ENCODE peak calls at places on chromosomes 7 and 10, in five cellular contexts. V is right atrium auricular region; R is ovary; F is effector memory CD4-positive, alpha-beta T cell; A is hepatocyte. B is an unnamed sample. For H3K4me1, the result is how much of the 10 kb centered on the place peaks cover.

GRCh38 chr10:132463333-132464255 is 66.6 kb downstream of the PWWP2B start:
- DNase-seq in A (no peak), F (no peak), R (no peak), V (no peak), B (no peak)

GRCh38 chr7:148962823-148963582 is 65.3 kb downstream of the PDIA4 start:
- DNase-seq in F (peak), R (peak), V (no peak), A (peak), B (peak)

GRCh38 chr7:298375-298702 is 8.4 kb downstream of the FOXL3 start:
- DNase-seq in A (no peak), F (no peak), R (no peak), V (no peak), B (no peak)

GRCh38 chr10:71494470-71494869 is 97.8 kb downstream of the CDH23 start:
- DNase-seq in F (no peak), A (no peak), R (no peak), V (no peak), B (no peak)

GRCh38 chr7:7568553-7568952 is 1.9 kb downstream of the MIOS start:
- DNase-seq in V (no peak), A (no peak), F (no peak), R (no peak), B (no peak)

GRCh38 chr7:18700147-18700546 is 204.6 kb downstream of the HDAC9 start:
- DNase-seq in F (no peak), R (no peak), V (no peak), A (no peak), B (no peak)

GRCh38 chr10:142371-142770 is 7.1 kb downstream of the ZMYND11 start:
- DNase-seq in R (no peak), F (no peak), V (no peak), A (no peak), B (no peak)

GRCh38 chr7:70717553-70718248 is 414.2 kb upstream of the GALNT17 start:
- DNase-seq in V (no peak), A (no peak), R (no peak), F (no peak), B (no peak)

GRCh38 chr10:23284155-23284554 is 60.4 kb downstream of the C10orf67 start:
- DNase-seq in R (no peak), V (no peak), A (no peak), F (no peak), B (no peak)

GRCh38 chr7:97971120-97971989 is 18.6 kb downstream of the OCM2 start:
- DNase-seq in R (no peak), V (no peak), A (peak), F (peak), B (no peak)

GRCh38 chr7:69825031-69825681 is 226.9 kb downstream of the AUTS2 start:
- DNase-seq in F (no peak), V (no peak), A (no peak), R (no peak), B (no peak)

GRCh38 chr10:124997246-124997790 is 55.4 kb downstream of the ZRANB1 start:
- DNase-seq in V (peak), A (no peak), R (no peak), F (no peak), B (no peak)

GRCh38 chr7:92781117-92781720 is 55.2 kb downstream of the CDK6 start:
- DNase-seq in A (no peak), R (peak), V (no peak), F (no peak), B (no peak)

GRCh38 chr10:3220853-3221252 is 48.3 kb upstream of the PITRM1 start:
- DNase-seq in V (no peak), A (no peak), F (no peak), R (no peak), B (no peak)

GRCh38 chr7:7054252-7054830 is 128.0 kb upstream of the C1GALT1 start:
- DNase-seq in F (no peak), R (no peak), A (no peak), V (no peak), B (no peak)

GRCh38 chr7:5279734-5280133 is 3.0 kb upstream of the SLC29A4 start:
- DNase-seq in A (no peak), F (no peak), V (no peak), R (no peak), B (no peak)

GRCh38 chr10:46527241-46527811 is 29.1 kb downstream of the GPRIN2 start:
- DNase-seq in F (no peak), A (no peak), V (no peak), R (no peak), B (no peak)

GRCh38 chr7:132771301-132771730 is 195.0 kb upstream of the PLXNA4 start:
- DNase-seq in V (no peak), F (no peak), R (no peak), A (no peak), B (no peak)

GRCh38 chr10:58701398-58702135 is 188.9 kb downstream of the BICC1 start:
- DNase-seq in A (no peak), F (no peak), R (peak), V (no peak), B (no peak)

GRCh38 chr7:47604496-47604890 is 22.6 kb upstream of the TNS3 start:
- DNase-seq in V (no peak), R (no peak), A (no peak), F (no peak), B (no peak)
- H3K4me1 ChIP-seq in V (under half), R (under half), A (under half), F (under half), B (half or more)

GRCh38 chr10:95277201-95277570 is 13.6 kb downstream of the PDLIM1 start:
- DNase-seq in A (no peak), V (no peak), F (no peak), R (no peak), B (no peak)

GRCh38 chr10:95273393-95274312 is 17.1 kb downstream of the PDLIM1 start:
- DNase-seq in A (peak), F (no peak), R (no peak), V (peak), B (no peak)

GRCh38 chr10:95277614-95278013 is 13.2 kb downstream of the PDLIM1 start:
- DNase-seq in R (no peak), F (no peak), V (no peak), A (no peak), B (no peak)

GRCh38 chr10:95276367-95277200 is 14.2 kb downstream of the PDLIM1 start:
- DNase-seq in A (no peak), R (no peak), V (no peak), F (no peak), B (no peak)

DNA sequence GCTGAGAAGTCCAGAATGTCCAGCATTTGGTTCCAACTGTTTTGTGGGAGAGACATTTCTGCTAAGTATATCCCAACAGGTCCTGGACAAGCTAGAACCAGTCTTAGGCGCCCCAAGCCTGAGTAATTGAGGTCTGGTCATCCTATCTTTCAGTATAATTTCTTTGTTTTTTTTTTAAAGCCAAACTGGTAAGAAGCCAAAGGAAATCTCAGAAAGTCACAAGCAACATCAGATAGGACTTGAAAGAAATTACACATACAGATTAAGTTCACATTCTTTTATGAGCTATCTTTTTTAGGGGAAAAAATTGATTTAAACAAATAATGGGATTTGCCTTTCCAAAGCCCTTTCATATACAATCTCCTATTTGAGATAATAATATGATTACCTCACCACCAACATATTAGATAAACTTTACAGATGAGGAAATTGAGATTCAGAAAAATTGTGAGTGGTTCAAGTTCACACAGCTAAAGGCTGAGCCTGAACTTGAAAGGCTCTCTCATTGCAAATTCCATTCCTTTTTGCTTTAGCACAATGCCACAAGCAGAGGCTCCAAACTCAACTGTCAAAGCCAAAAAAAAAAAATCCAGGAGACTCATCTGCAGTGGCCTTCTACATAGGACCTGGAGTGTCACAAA is 15.0 kb downstream of the PDLIM1 start:
- DNase-seq in R (no peak), F (no peak), A (no peak), V (no peak), B (no peak)
- H3K4me1 ChIP-seq in R (under half), F (under half), A (half or more), V (under half), B (half or more)

DNA sequence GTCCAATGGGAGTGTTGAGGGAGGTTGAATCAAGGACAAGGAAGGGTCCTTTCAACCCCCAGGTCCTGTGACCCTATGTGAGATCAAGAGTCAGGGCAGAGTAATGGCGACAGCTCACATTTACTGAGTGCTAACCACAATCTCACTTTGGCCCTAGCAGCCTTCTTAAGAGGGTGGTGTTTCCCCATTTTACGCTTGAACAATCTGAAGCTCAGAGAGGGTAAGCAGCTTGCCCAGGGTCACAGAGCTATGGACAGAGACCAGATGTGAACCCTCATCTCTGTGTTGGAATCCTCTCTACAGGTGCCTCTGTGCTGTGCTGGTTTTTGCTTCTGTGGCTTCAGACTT is 102.0 kb downstream of the GRK5 start:
- DNase-seq in R (no peak), A (no peak), V (no peak), F (no peak), B (no peak)
- H3K4me1 ChIP-seq in R (under half), A (under half), V (under half), F (under half), B (half or more)

DNA sequence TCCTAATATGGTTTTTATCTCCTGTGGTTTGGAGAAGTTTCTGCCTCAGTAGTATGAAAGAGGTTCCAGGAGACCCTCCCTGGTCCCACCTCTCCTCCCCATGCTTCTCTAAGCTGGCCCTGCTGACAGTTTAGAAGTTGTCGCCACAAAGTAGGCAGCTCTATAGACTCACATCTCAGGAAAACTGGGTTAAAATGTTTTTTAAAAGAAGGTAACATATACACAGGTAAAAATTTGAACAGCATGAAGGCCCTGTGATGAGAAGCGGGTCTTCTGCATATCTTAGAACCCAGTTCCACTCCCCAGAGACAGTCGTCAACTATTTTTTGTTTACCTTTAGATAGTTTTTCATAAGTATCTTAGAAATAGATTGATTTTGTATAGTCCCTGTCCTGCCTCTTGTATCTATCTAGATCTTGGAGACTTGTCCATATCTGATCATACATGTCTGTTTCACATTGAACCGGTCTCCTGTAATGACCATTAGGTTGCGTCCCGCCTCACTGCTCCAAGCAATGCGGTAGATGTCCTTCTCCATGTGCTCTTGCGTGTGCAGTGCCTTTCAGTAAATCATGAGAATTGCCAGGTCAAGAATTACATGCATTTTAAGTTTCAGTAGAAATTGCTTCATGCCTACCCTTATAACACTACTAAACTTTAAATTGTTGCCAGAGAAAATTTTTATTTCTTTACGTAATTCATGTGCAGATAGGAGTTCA is 2.2 kb downstream of the DUSP5 start:
- DNase-seq in A (no peak), R (no peak), V (no peak), F (no peak), B (no peak)
- H3K4me1 ChIP-seq in A (under half), R (under half), V (under half), F (half or more), B (half or more)

DNA sequence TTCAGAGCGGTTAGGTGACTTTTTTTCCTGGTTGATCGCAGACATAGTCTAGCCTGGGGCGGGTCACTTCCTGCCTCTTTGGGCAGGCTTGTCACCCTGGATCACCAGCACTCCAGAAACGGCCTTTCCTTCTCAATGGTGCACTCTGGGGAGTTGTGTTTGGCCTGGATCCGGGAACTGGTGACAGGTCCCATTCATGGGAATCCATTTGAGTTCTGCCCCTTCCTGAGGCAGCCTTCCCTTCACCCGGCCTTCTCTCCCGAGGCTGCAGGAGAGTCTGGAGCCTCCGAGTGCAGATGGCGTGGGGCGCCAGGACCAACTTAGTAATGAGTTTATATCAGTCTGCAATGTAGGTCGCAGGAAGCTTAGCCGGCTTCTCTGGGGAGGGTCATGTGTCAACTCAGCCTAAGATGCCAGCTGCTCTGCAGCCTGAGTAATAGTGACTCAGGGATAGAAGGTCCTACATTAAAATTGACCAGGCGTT is 54.2 kb downstream of the TACR2 start:
- DNase-seq in F (peak), R (no peak), A (no peak), V (peak), B (no peak)
- H3K4me1 ChIP-seq in F (under half), R (under half), A (under half), V (under half), B (under half)

DNA sequence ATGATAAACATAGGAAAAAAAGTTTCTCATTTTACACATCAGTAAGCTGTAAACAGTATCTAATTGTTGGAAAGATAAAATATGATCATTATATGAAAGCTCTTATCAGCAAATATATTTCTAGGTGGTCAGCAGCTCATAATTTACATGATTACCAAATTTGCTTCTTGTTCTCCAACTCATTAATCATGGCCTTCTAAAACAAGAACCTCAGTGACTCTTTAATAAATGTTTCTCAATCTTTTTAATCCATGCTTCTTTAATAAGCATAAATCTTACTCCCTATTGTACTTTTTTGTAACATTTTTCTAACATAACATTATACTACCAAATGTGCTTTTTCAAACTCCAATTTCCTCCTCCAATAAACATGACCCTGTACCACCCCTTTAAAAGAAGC is 5.9 kb downstream of the ITGB1 start:
- DNase-seq in R (no peak), A (no peak), V (no peak), F (no peak), B (no peak)
- H3K4me1 ChIP-seq in R (under half), A (under half), V (under half), F (half or more), B (half or more)

DNA sequence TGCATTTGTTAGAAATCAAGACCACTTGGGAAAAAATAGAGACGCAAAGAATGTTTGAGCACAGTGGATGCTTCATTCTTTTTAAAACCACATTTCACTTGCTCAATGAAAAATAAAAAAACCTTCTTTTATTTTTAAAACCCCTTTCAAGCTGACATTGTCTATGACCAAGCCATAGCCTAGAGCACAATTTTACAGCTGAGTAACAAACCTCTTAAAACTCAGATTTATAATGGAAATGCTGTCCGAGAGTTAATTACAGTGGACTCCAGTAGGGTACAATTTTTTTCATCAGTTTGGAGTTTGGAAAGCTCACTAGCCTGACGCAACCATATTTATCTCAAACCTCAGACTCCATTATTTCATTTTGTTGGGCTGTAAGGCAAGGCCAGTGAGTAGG is 116.3 kb downstream of the RNLS start:
- DNase-seq in R (no peak), A (no peak), F (no peak), V (no peak), B (no peak)
- H3K4me1 ChIP-seq in R (under half), A (under half), F (under half), V (under half), B (under half)

B was measured in Panc1.